ENCODE peak calls at places on chromosomes 16 and 17, in four cellular contexts. B, D, U and Z are unnamed samples.

GRCh38 chr17:66450857-66451158 is 148.4 kb downstream of the PRKCA start:
- DNase-seq in B (no peak), D (no peak), U (no peak), Z (no peak)

GRCh38 chr16:13168091-13168572 is 266.7 kb downstream of the SHISA9 start:
- DNase-seq in D (no peak), U (no peak), B (no peak), Z (peak; percentile 2)

GRCh38 chr16:58661199-58661830 is 23.3 kb downstream of the SLC38A7 start:
- DNase-seq in B (peak; percentile 85), D (peak; percentile 78), U (no peak), Z (peak; percentile 78)

GRCh38 chr17:3049705-3050295 is 13.6 kb downstream of the OR1D5 start:
- DNase-seq in D (no peak), U (no peak), B (no peak), Z (no peak)

GRCh38 chr17:7932483-7932891 is 481 bp downstream of the CNTROB start:
- DNase-seq in D (no peak), B (peak; percentile 12), U (no peak), Z (peak; percentile 60)

GRCh38 chr16:71807905-71808592 is 585 bp downstream of the AP1G1 start:
- DNase-seq in B (no peak), D (no peak), U (no peak), Z (no peak)

GRCh38 chr17:48812001-48812400 is 5.0 kb downstream of the TTLL6 start:
- DNase-seq in B (no peak), U (no peak), D (no peak), Z (no peak)

GRCh38 chr17:48486557-48486956 is 44.3 kb downstream of the HOXB1 start:
- DNase-seq in U (no peak), B (no peak), D (peak; percentile 82), Z (no peak)

GRCh38 chr16:27972500-27972899 is 91.0 kb downstream of the GSG1L start:
- DNase-seq in U (peak; percentile 17), B (peak; percentile 51), D (peak; percentile 73), Z (peak; percentile 59)

GRCh38 chr16:2154533-2155090 is 970 bp upstream of the TRAF7 start:
- DNase-seq in D (no peak), B (no peak), U (no peak), Z (no peak)

GRCh38 chr16:68347605-68348004 is 36.8 kb downstream of the PRMT7 start:
- DNase-seq in D (no peak), U (no peak), B (no peak), Z (no peak)

GRCh38 chr17:50081757-50082156 is 13.4 kb upstream of the PDK2 start:
- DNase-seq in D (no peak), B (no peak), U (no peak), Z (no peak)

GRCh38 chr17:61397086-61397842 is 2.4 kb upstream of the TBX2 start:
- DNase-seq in U (no peak), D (no peak), B (no peak), Z (peak; percentile 92)

GRCh38 chr16:72992142-72992601 is 55.8 kb downstream of the ZFHX3 start:
- DNase-seq in D (no peak), B (no peak), U (no peak), Z (peak; percentile 37)

GRCh38 chr16:27239026-27239425 is 29.5 kb downstream of the NSMCE1 start:
- DNase-seq in U (no peak), B (no peak), D (no peak), Z (no peak)

GRCh38 chr17:74532115-74532514 is 840 bp upstream of the CD300LB start:
- DNase-seq in B (no peak), U (no peak), D (no peak), Z (no peak)

GRCh38 chr16:72986011-72986410 is 61.9 kb downstream of the ZFHX3 start:
- DNase-seq in U (no peak), B (no peak), D (no peak), Z (no peak)

GRCh38 chr17:56593073-56593740 is at the start of gene NOG:
- DNase-seq in U (no peak), B (no peak), D (no peak), Z (peak; percentile 86)

GRCh38 chr17:82835766-82836512 is 3.9 kb downstream of the ZNF750 start:
- DNase-seq in D (no peak), B (no peak), U (no peak), Z (no peak)

GRCh38 chr17:64064331-64064730 is 43.9 kb upstream of the ICAM2 start:
- DNase-seq in B (no peak), U (no peak), D (no peak), Z (no peak)

GRCh38 chr17:82218349-82219075 is 5.9 kb upstream of the CCDC57 start:
- DNase-seq in D (no peak), B (no peak), U (no peak), Z (peak; percentile 32)

GRCh38 chr17:4665027-4665426 is 23.5 kb upstream of the ALOX15 start:
- DNase-seq in B (no peak), D (no peak), U (no peak), Z (no peak)

GRCh38 chr17:47243737-47244598 is 9.7 kb upstream of the ITGB3 start:
- DNase-seq in U (no peak), B (no peak), D (no peak), Z (no peak)

GRCh38 chr16:75550211-75550662 is 5.8 kb downstream of the TMEM231 start:
- DNase-seq in D (no peak), B (peak; percentile 58), U (peak; percentile 69), Z (no peak)

GRCh38 chr17:73349138-73349537 is 37.3 kb upstream of the CDC42EP4 start:
- DNase-seq in D (no peak), U (no peak), B (no peak), Z (no peak)

GRCh38 chr17:57035971-57036481 is 49.0 kb upstream of the AKAP1 start:
- DNase-seq in U (no peak), B (no peak), D (no peak), Z (no peak)

GRCh38 chr17:20993863-20994778 is 48.7 kb downstream of the USP22 start:
- DNase-seq in D (no peak), B (no peak), U (no peak), Z (peak; percentile 10)
- H3K27ac ChIP-seq in D (no peak overlapping the region), B (no peak overlapping the region), U (no peak overlapping the region), Z (no peak overlapping the region)

DNA sequence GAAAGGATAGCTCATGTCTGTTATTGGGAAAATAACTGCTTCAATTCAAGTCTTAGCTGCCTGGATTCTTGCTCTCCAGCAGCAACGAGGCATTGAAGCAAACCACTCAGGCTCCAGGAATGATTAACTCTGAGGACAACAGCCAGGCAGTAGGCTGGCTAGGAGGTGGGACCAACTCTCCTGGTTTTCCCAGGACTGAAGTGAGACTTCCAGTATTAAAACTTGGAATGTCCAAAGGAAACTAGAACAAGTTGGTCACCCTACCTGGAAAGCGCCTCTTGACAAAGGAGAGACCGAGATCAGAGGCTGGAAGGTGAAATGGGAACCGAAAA is 100.7 kb downstream of the SALL1 start:
- DNase-seq in B (peak; percentile 35), D (no peak), U (no peak), Z (no peak)
- TF ChIP-seq REST in B (no peak), D (no peak), U (no peak), Z (no peak)

GRCh38 chr17:705863-706262 is 8.8 kb downstream of the VPS53 start:
- DNase-seq in U (no peak), B (no peak), D (no peak), Z (no peak)
- TF ChIP-seq JUND in U (no peak), B (no peak), D (no peak), Z (no peak)

GRCh38 chr16:51556694-51557327 is 405.7 kb upstream of the SALL1 start:
- DNase-seq in B (no peak), D (no peak), U (no peak), Z (no peak)
- H3K27ac ChIP-seq in B (no peak overlapping the region), D (no peak overlapping the region), U (no peak overlapping the region), Z (peak overlapping the region; percentile 37)

GRCh38 chr16:15607700-15608396 is 35.1 kb downstream of the MARF1 start:
- DNase-seq in D (no peak), B (peak; percentile 67), U (no peak), Z (no peak)
- TF ChIP-seq REST in D (no peak), B (no peak), U (no peak), Z (no peak)

GRCh38 chr16:78228704-78229103 is 129.2 kb downstream of the WWOX start:
- DNase-seq in B (no peak), U (no peak), D (no peak), Z (no peak)

GRCh38 chr16:78230832-78231231 is 131.4 kb downstream of the WWOX start:
- DNase-seq in U (no peak), D (no peak), B (no peak), Z (no peak)

GRCh38 chr16:78224342-78224741 is 124.9 kb downstream of the WWOX start:
- DNase-seq in B (no peak), D (no peak), U (no peak), Z (no peak)

GRCh38 chr16:78227855-78228254 is 128.4 kb downstream of the WWOX start:
- DNase-seq in B (peak; percentile 74), D (no peak), U (no peak), Z (peak; percentile 49)
- TF ChIP-seq JUND in B (no peak), D (no peak), U (no peak), Z (no peak)

DNA sequence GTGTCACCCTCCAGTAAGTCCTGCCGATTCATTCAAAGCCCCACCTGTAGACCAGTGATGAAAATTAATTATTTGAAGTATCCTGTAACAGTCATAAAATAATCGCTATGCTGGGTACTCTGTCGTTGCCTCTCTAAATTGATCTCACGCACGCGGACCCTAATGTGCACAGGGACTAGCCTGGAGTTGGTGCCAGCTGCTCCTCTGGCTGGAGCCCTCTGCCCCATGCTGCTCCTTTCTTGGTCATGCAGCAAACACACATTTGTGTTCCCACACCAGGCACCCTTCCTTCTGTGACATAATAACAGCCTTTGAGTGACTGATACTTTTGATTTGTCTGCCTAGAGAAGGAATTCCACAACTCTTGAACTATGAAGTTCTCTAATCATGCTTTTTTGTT is 16.0 kb downstream of the RAB11FIP3 start:
- DNase-seq in D (no peak), U (no peak), B (no peak), Z (no peak)
- H3K27ac ChIP-seq in D (no peak overlapping the region), U (no peak overlapping the region), B (no peak overlapping the region), Z (no peak overlapping the region)